ENCODE peak calls at places on chromosomes 13 and 19, in eight cellular contexts. R is HS-27A; F is activated T-cell treated with anti-CD3 and anti-CD28 coated beads for 24 hours; G is left lung; W is stimulated activated CD8-positive, alpha-beta memory T cell treated with anti-CD3 and anti-CD28 coated beads, Interleukin-15, amount 100 ng/mL, for 48 hours; C is aorta; D is colonic mucosa; P is GF-D8. M is an unnamed sample.

GRCh38 chr19:48914181-48914580 is 14.1 kb downstream of the NUCB1 start:
- DNase-seq in R (no peak), F (no peak), G (no peak), W (no peak), C (no peak), D (no peak), P (no peak), M (no peak)

GRCh38 chr19:277131-277530 is 14.1 kb downstream of the PLPP2 start:
- DNase-seq in R (no peak), F (no peak), G (no peak), W (no peak), C (no peak), D (no peak), P (no peak), M (no peak)

GRCh38 chr13:64234255-64234654 is 2818.6 kb upstream of the PCDH20 start:
- DNase-seq in R (peak), F (no peak), G (no peak), W (no peak), C (no peak), D (no peak), P (no peak), M (no peak)

GRCh38 chr13:99357149-99357596 is 50.0 kb upstream of the GPR183 start:
- DNase-seq in R (no peak), F (no peak), G (no peak), W (no peak), C (no peak), D (no peak), P (no peak), M (no peak)

GRCh38 chr19:18233224-18233825 is 7.1 kb upstream of the PDE4C start:
- DNase-seq in R (no peak), F (no peak), G (peak), W (peak), C (peak), D (peak), P (no peak), M (no peak)

GRCh38 chr13:52749446-52749845 is 9.8 kb upstream of the CNMD start:
- DNase-seq in R (no peak), F (no peak), G (no peak), W (no peak), C (no peak), D (no peak), P (no peak), M (no peak)

GRCh38 chr13:111302045-111302722 is 18.3 kb upstream of the TEX29 start:
- DNase-seq in R (no peak), F (no peak), G (peak), W (no peak), C (no peak), D (no peak), P (no peak), M (no peak)

GRCh38 chr13:44336934-44337333 is 36.7 kb upstream of the SERP2 start:
- DNase-seq in R (no peak), F (no peak), G (no peak), W (no peak), C (no peak), D (no peak), P (no peak), M (no peak)

GRCh38 chr13:57437587-57437986 is 194.0 kb upstream of the PCDH17 start:
- DNase-seq in R (no peak), F (no peak), G (no peak), W (no peak), C (no peak), D (no peak), P (no peak), M (no peak)

GRCh38 chr19:29660835-29661234 is 4.4 kb upstream of the PLEKHF1 start:
- DNase-seq in R (no peak), F (no peak), G (no peak), W (no peak), C (no peak), D (no peak), P (no peak), M (no peak)

GRCh38 chr19:6725513-6726231 is 5.2 kb upstream of the C3 start:
- DNase-seq in R (no peak), F (no peak), G (peak), W (no peak), C (no peak), D (no peak), P (no peak), M (no peak)

GRCh38 chr13:43159007-43159406 is 135.6 kb downstream of the DNAJC15 start:
- DNase-seq in R (peak), F (no peak), G (no peak), W (no peak), C (no peak), D (no peak), P (no peak), M (no peak)

GRCh38 chr19:2087621-2088100 is 8.5 kb downstream of the MOB3A start:
- DNase-seq in R (no peak), F (no peak), G (no peak), W (no peak), C (no peak), D (no peak), P (peak), M (no peak)

GRCh38 chr19:3121821-3122511 is 13.9 kb upstream of the GNA15 start:
- DNase-seq in R (no peak), F (no peak), G (peak), W (no peak), C (no peak), D (no peak), P (no peak), M (no peak)

GRCh38 chr13:35794734-35795389 is 318.4 kb upstream of the MAB21L1 start:
- DNase-seq in R (no peak), F (no peak), G (no peak), W (no peak), C (no peak), D (no peak), P (no peak), M (no peak)

GRCh38 chr19:55158848-55159793 is 1.6 kb upstream of the TNNI3 start:
- DNase-seq in R (no peak), F (no peak), G (peak), W (no peak), C (no peak), D (no peak), P (no peak), M (no peak)

GRCh38 chr19:7605490-7606222 is 10.0 kb downstream of the CAMSAP3 start:
- DNase-seq in R (no peak), F (no peak), G (no peak), W (peak), C (no peak), D (peak), P (no peak), M (no peak)

GRCh38 chr13:99768986-99769385 is 202.6 kb downstream of the ZIC5 start:
- DNase-seq in R (no peak), F (no peak), G (no peak), W (no peak), C (no peak), D (no peak), P (no peak), M (no peak)

GRCh38 chr19:10372698-10373097 is 7.7 kb downstream of the TYK2 start:
- DNase-seq in R (no peak), F (no peak), G (no peak), W (no peak), C (no peak), D (no peak), P (peak), M (no peak)

GRCh38 chr19:48896191-48896720 is 2.3 kb downstream of the TULP2 start:
- DNase-seq in R (no peak), F (no peak), G (peak), W (peak), C (peak), D (peak), P (no peak), M (no peak)

GRCh38 chr19:52187407-52187806 is 2.4 kb upstream of the PPP2R1A start:
- DNase-seq in R (no peak), F (no peak), G (no peak), W (no peak), C (no peak), D (no peak), P (no peak), M (no peak)

GRCh38 chr13:50410921-50411712 is 395.9 kb downstream of the KCNRG start:
- DNase-seq in R (peak), F (no peak), G (no peak), W (no peak), C (peak), D (no peak), P (no peak), M (no peak)

GRCh38 chr19:41144403-41144802 is 30.2 kb downstream of the CYP2F1 start:
- DNase-seq in R (peak), F (peak), G (no peak), W (peak), C (peak), D (peak), P (peak), M (no peak)

GRCh38 chr13:94956407-94957110 is 244.2 kb upstream of the SOX21 start:
- DNase-seq in R (no peak), F (no peak), G (no peak), W (no peak), C (no peak), D (no peak), P (no peak), M (no peak)

GRCh38 chr19:3370214-3370720 is 3.9 kb downstream of the NFIC start:
- DNase-seq in R (no peak), F (no peak), G (no peak), W (no peak), C (no peak), D (no peak), P (no peak), M (no peak)

GRCh38 chr19:18772620-18773587 is 18.2 kb downstream of the COMP start:
- DNase-seq in R (no peak), F (no peak), G (no peak), W (no peak), C (no peak), D (no peak), P (no peak), M (no peak)

GRCh38 chr13:75458696-75459422 is 23.1 kb downstream of the TBC1D4 start:
- DNase-seq in R (no peak), F (no peak), G (no peak), W (no peak), C (no peak), D (peak), P (no peak), M (no peak)